ENCODE peak calls at places on chromosomes 13 and 19, in five cellular contexts. F is uterus, B is AG04450, N is AG09319, G is left lung. T is an unnamed sample.
A peak's percentile ranks its signal among the peaks of the same experiment; 100 is the strongest.

GRCh38 chr19:12665281-12665573 is 1.3 kb downstream of the MAN2B1 start:
- DNase-seq in F (no peak), B (no peak), N (no peak), G (peak; percentile 85), T (no peak)

GRCh38 chr13:21359855-21360254 is 99.2 kb downstream of the ZDHHC20 start:
- DNase-seq in F (no peak), B (no peak), N (no peak), G (no peak), T (no peak)

GRCh38 chr13:33349314-33349995 is 63.9 kb upstream of the STARD13 start:
- DNase-seq in F (peak; percentile 42), B (no peak), N (no peak), G (peak; percentile 52), T (peak; percentile 12)

GRCh38 chr19:45958763-45959516 is 14.7 kb downstream of the NOVA2 start:
- DNase-seq in F (no peak), B (no peak), N (no peak), G (no peak), T (no peak)

GRCh38 chr13:61109741-61110140 is 305.9 kb downstream of the PCDH20 start:
- DNase-seq in F (no peak), B (no peak), N (no peak), G (no peak), T (no peak)

GRCh38 chr19:10452726-10453620 is 32.6 kb downstream of the PDE4A start:
- DNase-seq in F (no peak), B (no peak), N (no peak), G (no peak), T (peak; percentile 9)

GRCh38 chr13:109872864-109873263 is 86.5 kb upstream of the IRS2 start:
- DNase-seq in F (no peak), B (no peak), N (no peak), G (no peak), T (no peak)

GRCh38 chr13:63311587-63311986 is 1895.9 kb upstream of the PCDH20 start:
- DNase-seq in F (no peak), B (no peak), N (no peak), G (no peak), T (no peak)

GRCh38 chr13:39881383-39881782 is 225.9 kb downstream of the COG6 start:
- DNase-seq in F (no peak), B (no peak), N (no peak), G (no peak), T (no peak)

GRCh38 chr13:110330491-110331001 is 23.5 kb downstream of the COL4A2 start:
- DNase-seq in F (no peak), B (no peak), N (no peak), G (no peak), T (peak; percentile 83)

GRCh38 chr13:20359335-20359734 is 127.2 kb upstream of the GJB6 start:
- DNase-seq in F (no peak), B (peak; percentile 92), N (peak; percentile 51), G (no peak), T (peak; percentile 82)

GRCh38 chr19:33890569-33890968 is 93.9 kb downstream of the KCTD15 start:
- DNase-seq in F (no peak), B (no peak), N (no peak), G (no peak), T (no peak)

GRCh38 chr13:67281476-67281875 is 51.3 kb upstream of the PCDH9 start:
- DNase-seq in F (no peak), B (no peak), N (no peak), G (no peak), T (no peak)

GRCh38 chr19:35265126-35265995 is 3.4 kb upstream of the USF2 start:
- DNase-seq in F (peak; percentile 28), B (no peak), N (no peak), G (peak; percentile 36), T (peak; percentile 12)

GRCh38 chr19:52734340-52734892 is 428 bp downstream of the ZNF611 start:
- DNase-seq in F (peak; percentile 22), B (no peak), N (no peak), G (no peak), T (peak; percentile 17)

GRCh38 chr13:97386832-97387486 is 47.0 kb upstream of the RAP2A start:
- DNase-seq in F (no peak), B (no peak), N (no peak), G (peak; percentile 45), T (no peak)

GRCh38 chr19:48385461-48386087 is 5.8 kb downstream of the KDELR1 start:
- DNase-seq in F (no peak), B (no peak), N (no peak), G (no peak), T (no peak)

GRCh38 chr13:93244141-93244917 is 17.7 kb downstream of the GPC6 start:
- DNase-seq in F (no peak), B (no peak), N (no peak), G (no peak), T (peak; percentile 61)

GRCh38 chr19:50677636-50678035 is 28.4 kb downstream of the C19orf81 start:
- DNase-seq in F (no peak), B (no peak), N (no peak), G (no peak), T (no peak)